ENCODE peak calls at places on chromosomes 11 and 22, in five cellular contexts. D is HCT116, Y is H1, N is HepG2, E is SK-N-SH. U is an unnamed sample.

GRCh38 chr11:46521947-46522681 is 71.7 kb downstream of the AMBRA1 start:
- DNase-seq in E (no peak), Y (no peak), N (no peak), D (no peak), U (no peak)

GRCh38 chr22:43200555-43200954 is 13.6 kb upstream of the TTLL12 start:
- DNase-seq in D (no peak), E (no peak), N (no peak), Y (no peak), U (no peak)

GRCh38 chr22:21939392-21940319 is 13.0 kb downstream of the PPM1F start:
- DNase-seq in D (no peak), N (no peak), E (no peak), Y (no peak), U (no peak)

GRCh38 chr22:44335903-44336803 is 23.4 kb upstream of the SHISAL1 start:
- DNase-seq in Y (no peak), E (no peak), N (no peak), D (no peak), U (peak; percentile 52)

GRCh38 chr11:104624021-104624420 is 274.2 kb downstream of the CASP12 start:
- DNase-seq in N (no peak), E (no peak), Y (no peak), D (no peak), U (no peak)

GRCh38 chr11:95727630-95728029 is 62.0 kb downstream of the FAM76B start:
- DNase-seq in D (no peak), Y (no peak), N (no peak), E (no peak), U (no peak)

GRCh38 chr22:46135611-46136538 is 14.5 kb upstream of the PPARA start:
- DNase-seq in D (no peak), Y (no peak), E (no peak), N (no peak), U (no peak)

GRCh38 chr22:50306753-50307749 is at the start of gene PLXNB2:
- DNase-seq in Y (no peak), N (peak; percentile 68), E (peak; percentile 96), D (peak; percentile 56), U (no peak)

GRCh38 chr22:44158766-44159165 is 22.0 kb upstream of the PARVG start:
- DNase-seq in E (peak; percentile 68), D (no peak), N (no peak), Y (no peak), U (no peak)

GRCh38 chr11:63663809-63664208 is 7.4 kb downstream of the ATL3 start:
- DNase-seq in D (no peak), N (no peak), E (no peak), Y (no peak), U (no peak)

GRCh38 chr11:6228520-6228919 is 5.9 kb downstream of the FHIP1B start:
- DNase-seq in E (no peak), Y (no peak), N (no peak), D (no peak), U (no peak)

GRCh38 chr11:128624269-128625170 is 37.2 kb upstream of the ETS1 start:
- DNase-seq in E (no peak), N (no peak), D (no peak), Y (no peak), U (no peak)

GRCh38 chr11:125086633-125087296 is 23.7 kb downstream of the SLC37A2 start:
- DNase-seq in D (no peak), E (no peak), N (no peak), Y (no peak), U (no peak)

GRCh38 chr22:45207981-45208664 is 32.6 kb downstream of the KIAA0930 start:
- DNase-seq in N (no peak), D (no peak), Y (no peak), E (no peak), U (peak; percentile 70)

GRCh38 chr22:46071451-46072029 is 78.8 kb upstream of the PPARA start:
- DNase-seq in E (peak; percentile 88), D (peak; percentile 80), N (no peak), Y (no peak), U (peak; percentile 96)

GRCh38 chr11:110301032-110301431 is 4.6 kb upstream of the RDX start:
- DNase-seq in D (no peak), N (no peak), E (no peak), Y (no peak), U (no peak)

GRCh38 chr11:69634590-69634989 is 6.4 kb upstream of the CCND1 start:
- DNase-seq in Y (no peak), N (no peak), D (no peak), E (no peak), U (no peak)

GRCh38 chr22:48192071-48192470 is 1429.6 kb downstream of the TBC1D22A start:
- DNase-seq in Y (no peak), D (no peak), N (no peak), E (no peak), U (no peak)

GRCh38 chr22:20244744-20245576 is 23.2 kb downstream of the RTN4R start:
- DNase-seq in E (peak; percentile 66), D (no peak), N (no peak), Y (no peak), U (no peak)

GRCh38 chr11:68040957-68041591 is 2.2 kb downstream of the TCIRG1 start:
- DNase-seq in N (no peak), E (peak; percentile 38), Y (no peak), D (no peak), U (no peak)

GRCh38 chr11:68041617-68042218 is 2.9 kb downstream of the TCIRG1 start:
- DNase-seq in D (no peak), N (no peak), E (no peak), Y (no peak), U (no peak)

GRCh38 chr11:68039526-68040086 is 781 bp downstream of the TCIRG1 start:
- DNase-seq in Y (no peak), N (peak; percentile 63), D (no peak), E (peak; percentile 51), U (no peak)

GRCh38 chr11:68038718-68039525 is at the start of gene TCIRG1:
- DNase-seq in D (peak; percentile 49), N (peak; percentile 79), E (peak; percentile 67), Y (peak; percentile 47), U (peak; percentile 95)

DNA sequence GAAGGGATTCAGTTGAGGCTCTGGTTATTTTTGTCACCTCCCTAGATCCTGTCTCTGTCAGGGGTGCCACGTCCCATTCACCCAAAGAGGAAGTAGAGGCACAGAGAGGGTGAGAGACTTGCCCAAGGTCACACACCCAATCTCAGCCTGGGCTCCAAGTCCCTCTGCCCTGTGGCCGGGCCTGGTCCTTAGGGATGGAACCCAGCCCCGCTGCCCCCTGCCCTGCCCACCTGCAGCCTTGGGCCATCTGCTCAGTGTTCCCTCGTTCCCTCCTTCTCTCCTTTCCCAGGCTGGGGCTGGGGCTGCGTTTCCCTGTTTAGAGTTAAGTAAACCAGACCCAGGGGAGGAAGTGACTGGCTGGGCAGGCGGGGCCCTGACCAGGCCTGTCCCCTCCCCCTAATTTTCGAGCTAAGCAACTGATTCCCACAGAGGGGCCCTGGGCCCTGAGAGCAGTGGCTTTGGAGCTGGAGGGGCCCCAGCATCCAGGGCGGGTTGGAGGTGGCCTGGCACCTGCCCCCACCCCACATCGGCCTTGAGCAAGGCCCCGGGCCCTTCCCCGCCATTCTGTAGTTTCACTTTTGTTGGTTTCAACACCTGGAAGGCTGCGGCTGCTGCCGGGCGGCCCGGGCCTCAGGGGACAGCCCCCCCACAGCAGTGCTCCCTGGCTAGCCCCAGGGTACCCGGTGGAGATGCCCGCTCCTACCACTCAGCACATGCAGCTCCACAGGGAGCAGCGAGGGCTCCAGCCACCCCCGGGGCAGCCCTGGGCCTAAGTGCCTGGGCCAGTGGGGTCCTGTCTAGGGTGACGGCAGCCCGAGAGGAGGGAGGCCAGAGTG is 1.5 kb downstream of the TCIRG1 start:
- DNase-seq in Y (peak; percentile 36), N (peak; percentile 79), E (peak; percentile 86), D (no peak), U (peak; percentile 53)
- TF ChIP-seq JUND in Y (no peak), N (no peak), E (no peak), D (no peak), U (no peak)

GRCh38 chr11:66100272-66101037 is 30.4 kb downstream of the PACS1 start:
- DNase-seq in E (peak; percentile 32), N (no peak), D (no peak), Y (no peak), U (no peak)
- TF ChIP-seq JUND in E (no peak), N (no peak), D (no peak), Y (no peak), U (no peak)

GRCh38 chr11:126137146-126137545 is 74.3 kb downstream of the RPUSD4 start:
- DNase-seq in Y (no peak), D (no peak), N (no peak), E (no peak), U (no peak)

GRCh38 chr11:126140106-126140931 is 71.1 kb downstream of the RPUSD4 start:
- DNase-seq in Y (no peak), N (no peak), E (no peak), D (no peak), U (no peak)

GRCh38 chr11:126138636-126139540 is 72.6 kb downstream of the RPUSD4 start:
- DNase-seq in D (no peak), N (no peak), Y (no peak), E (no peak), U (no peak)

GRCh38 chr11:126140932-126141291 is 70.5 kb downstream of the RPUSD4 start:
- DNase-seq in N (no peak), E (peak; percentile 66), D (no peak), Y (no peak), U (no peak)

DNA sequence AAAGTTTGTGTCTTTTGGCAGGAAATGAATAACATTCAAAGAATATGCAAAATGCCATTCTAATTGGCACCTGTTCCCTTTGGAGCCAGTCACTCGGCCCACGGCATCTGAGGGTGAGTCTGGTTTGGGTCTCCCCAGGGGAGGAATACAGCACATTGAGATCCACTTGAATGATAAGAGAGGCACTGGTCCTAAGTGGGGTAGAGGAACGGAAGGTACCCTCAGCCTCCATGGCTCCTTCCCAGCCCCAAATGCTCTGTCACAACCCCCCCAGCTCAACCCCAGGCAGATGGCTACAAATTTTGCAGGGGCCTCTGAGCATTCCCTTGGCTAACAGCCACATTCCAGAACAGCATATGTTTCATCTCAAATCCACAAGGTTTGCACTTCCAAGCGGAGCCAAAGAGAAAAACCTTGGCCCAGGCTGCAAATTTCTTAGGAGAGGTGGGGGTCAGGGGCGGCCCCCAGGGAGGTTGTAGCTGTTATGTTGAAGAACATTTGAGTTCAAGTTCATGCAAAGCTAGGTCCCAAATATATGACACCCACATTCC is 71.8 kb downstream of the RPUSD4 start:
- DNase-seq in D (no peak), E (no peak), Y (no peak), N (no peak), U (no peak)
- TF ChIP-seq JUND in D (no peak), E (peak; percentile 33), Y (no peak), N (no peak), U (no peak)

GRCh38 chr22:24459911-24460310 is 32.5 kb downstream of the ADORA2A start:
- DNase-seq in E (no peak), N (no peak), Y (no peak), D (no peak), U (no peak)

GRCh38 chr22:24455039-24455438 is 27.6 kb downstream of the ADORA2A start:
- DNase-seq in Y (no peak), D (no peak), E (no peak), N (no peak), U (no peak)

GRCh38 chr22:24460418-24461089 is 33.2 kb downstream of the ADORA2A start:
- DNase-seq in Y (no peak), N (peak; percentile 28), D (no peak), E (no peak), U (no peak)

GRCh38 chr22:24455751-24456426 is 28.5 kb downstream of the ADORA2A start:
- DNase-seq in Y (no peak), N (peak; percentile 47), E (no peak), D (no peak), U (no peak)

DNA sequence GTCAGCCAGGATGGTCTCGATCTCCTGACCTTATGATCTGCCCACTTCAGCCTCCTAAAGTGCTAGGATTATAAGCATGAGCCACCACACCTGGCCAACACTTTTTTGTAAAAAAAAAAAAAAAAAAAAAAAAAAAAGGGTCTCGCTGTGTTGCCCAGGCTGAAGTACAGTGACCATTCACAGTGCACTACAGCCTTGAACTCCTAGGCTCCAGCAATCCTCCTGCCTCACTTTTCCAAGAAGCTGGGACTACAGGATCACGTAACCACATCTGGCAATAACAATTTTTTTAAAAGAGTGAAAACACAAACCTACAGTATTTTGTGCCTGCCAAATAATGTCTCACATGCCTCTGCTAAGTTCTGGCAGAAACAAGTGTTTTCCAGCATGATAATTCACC is 30.5 kb downstream of the ADORA2A start:
- DNase-seq in N (no peak), Y (no peak), E (no peak), D (no peak), U (no peak)
- TF ChIP-seq JUND in N (no peak), Y (no peak), E (no peak), D (no peak), U (no peak)